ENCODE peak calls at places on chromosomes 16 and 17, in five cellular contexts. D is body of pancreas, R is testis, G is dorsolateral prefrontal cortex, F is transverse colon. U is an unnamed sample.

GRCh38 chr17:53470626-53471025 is 352.1 kb upstream of the KIF2B start:
- DNase-seq in R (no peak), D (no peak), F (no peak), G (no peak), U (no peak)

GRCh38 chr17:31609331-31609730 is 217.9 kb downstream of the RAB11FIP4 start:
- DNase-seq in F (no peak), R (no peak), G (no peak), D (no peak), U (peak; percentile 27)

GRCh38 chr17:38905375-38905774 is 20.0 kb upstream of the LASP1NB start:
- DNase-seq in R (no peak), G (no peak), D (no peak), F (no peak), U (no peak)

GRCh38 chr16:23249830-23250229 is 52.3 kb upstream of the SCNN1B start:
- DNase-seq in G (no peak), R (no peak), F (no peak), D (no peak), U (no peak)

GRCh38 chr17:56486732-56487131 is 106.8 kb upstream of the NOG start:
- DNase-seq in F (no peak), D (no peak), R (no peak), G (no peak), U (no peak)

GRCh38 chr16:860891-861290 is 60.4 kb upstream of the GNG13 start:
- DNase-seq in D (no peak), G (no peak), F (no peak), R (no peak), U (no peak)

GRCh38 chr17:45184144-45184543 is 22.5 kb downstream of the HEXIM2 start:
- DNase-seq in D (no peak), G (no peak), R (no peak), F (no peak), U (no peak)

GRCh38 chr17:6502142-6502541 is 54.2 kb downstream of the PITPNM3 start:
- DNase-seq in F (no peak), D (no peak), R (no peak), G (no peak), U (no peak)

GRCh38 chr17:19757536-19758180 is 9.6 kb upstream of the ALDH3A1 start:
- DNase-seq in F (no peak), D (no peak), G (no peak), R (no peak), U (no peak)

GRCh38 chr16:68995011-68995504 is 110.4 kb upstream of the HAS3 start:
- DNase-seq in R (peak; percentile 28), F (no peak), G (no peak), D (peak; percentile 33), U (no peak)

GRCh38 chr16:28041615-28042014 is 21.9 kb downstream of the GSG1L start:
- DNase-seq in D (no peak), G (no peak), R (no peak), F (no peak), U (no peak)

GRCh38 chr17:81514735-81515529 is 2.3 kb upstream of the ACTG1 start:
- DNase-seq in G (no peak), D (peak; percentile 80), F (peak; percentile 90), R (peak; percentile 83), U (peak; percentile 82)

GRCh38 chr16:3171855-3172593 is 16.0 kb upstream of the OR1F1 start:
- DNase-seq in G (no peak), D (no peak), F (no peak), R (no peak), U (no peak)

GRCh38 chr17:74130276-74130675 is 73.2 kb upstream of the RPL38 start:
- DNase-seq in F (no peak), R (no peak), G (no peak), D (no peak), U (no peak)

GRCh38 chr17:17177186-17177585 is 28.9 kb downstream of the PLD6 start:
- DNase-seq in R (no peak), F (no peak), D (no peak), G (no peak), U (no peak)

GRCh38 chr16:11133344-11133921 is 122.6 kb downstream of the SOCS1 start:
- DNase-seq in F (peak; percentile 60), G (no peak), R (peak; percentile 69), D (peak; percentile 89), U (peak; percentile 97)

GRCh38 chr17:75036643-75037268 is 10.0 kb downstream of the ATP5PD start:
- DNase-seq in G (peak; percentile 76), D (peak; percentile 78), R (peak; percentile 84), F (peak; percentile 90), U (peak; percentile 94)

GRCh38 chr17:1486802-1487695 is 5.4 kb downstream of the MYO1C start:
- DNase-seq in F (peak; percentile 95), D (peak; percentile 66), G (no peak), R (peak; percentile 86), U (peak; percentile 86)

GRCh38 chr16:13873835-13874438 is 46.0 kb upstream of the ERCC4 start:
- DNase-seq in D (no peak), F (no peak), R (no peak), G (no peak), U (no peak)

GRCh38 chr17:6667516-6667915 is 16.0 kb downstream of the C17orf100 start:
- DNase-seq in D (no peak), R (no peak), G (no peak), F (no peak), U (no peak)

GRCh38 chr17:67558740-67559380 is 158.9 kb upstream of the NOL11 start:
- DNase-seq in R (no peak), F (no peak), G (no peak), D (peak; percentile 54), U (no peak)

GRCh38 chr17:55690105-55690508 is 32.6 kb downstream of the TMEM100 start:
- DNase-seq in R (no peak), G (no peak), F (no peak), D (peak; percentile 11), U (no peak)

GRCh38 chr17:58986005-58986404 is 120.7 kb downstream of the TRIM37 start:
- DNase-seq in G (no peak), F (no peak), R (no peak), D (no peak), U (no peak)

GRCh38 chr16:31350275-31351005 is 4.5 kb upstream of the ITGAX start:
- DNase-seq in F (no peak), D (peak; percentile 67), G (peak; percentile 39), R (peak; percentile 28), U (no peak)

GRCh38 chr16:31347445-31347844 is 7.5 kb upstream of the ITGAX start:
- DNase-seq in F (no peak), G (peak; percentile 1), R (no peak), D (no peak), U (no peak)

GRCh38 chr16:31348578-31348977 is 6.4 kb upstream of the ITGAX start:
- DNase-seq in R (no peak), F (no peak), D (no peak), G (peak; percentile 2), U (no peak)

DNA sequence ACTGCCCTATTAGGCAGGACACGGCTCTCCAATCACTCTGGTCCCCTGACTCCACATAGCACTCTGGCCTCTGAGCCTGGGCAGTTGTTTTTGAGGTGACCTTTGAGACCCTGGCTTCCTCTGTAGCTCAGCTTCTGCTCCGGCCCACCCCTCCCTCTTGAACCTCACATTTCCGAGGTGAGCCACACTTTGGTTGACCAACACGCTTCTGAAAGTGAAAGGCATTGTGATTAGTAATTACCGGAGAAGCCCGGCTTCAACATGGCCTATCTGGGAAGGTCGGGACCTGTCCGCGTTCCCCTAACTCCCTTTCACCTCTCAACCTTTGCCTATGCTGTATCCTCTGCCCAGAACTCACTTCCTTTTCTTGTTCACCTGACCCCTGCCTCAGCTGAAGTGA is 10.3 kb upstream of the ITGAX start:
- DNase-seq in F (no peak), R (peak; percentile 7), G (peak; percentile 6), D (no peak), U (no peak)
- H3K27ac ChIP-seq in F (no peak overlapping the region), R (no peak overlapping the region), G (no peak overlapping the region), D (no peak overlapping the region), U (no peak overlapping the region)

GRCh38 chr17:40520991-40521453 is 19.6 kb upstream of the TNS4 start:
- DNase-seq in D (no peak), F (no peak), R (no peak), G (peak; percentile 10), U (no peak)
- H3K27ac ChIP-seq in D (no peak overlapping the region), F (no peak overlapping the region), R (no peak overlapping the region), G (no peak overlapping the region), U (no peak overlapping the region)

GRCh38 chr16:85306793-85307551 is 194.7 kb upstream of the CIBAR2 start:
- DNase-seq in G (no peak), R (no peak), F (no peak), D (no peak), U (peak; percentile 36)
- H3K27ac ChIP-seq in G (no peak overlapping the region), R (peak overlapping the region; percentile 41), F (peak overlapping the region; percentile 10), D (peak overlapping the region; percentile 39), U (peak overlapping the region; percentile 87)

GRCh38 chr16:87360862-87361610 is 22.5 kb downstream of the FBXO31 start:
- DNase-seq in F (no peak), G (no peak), D (no peak), R (no peak), U (no peak)
- H3K27ac ChIP-seq in F (no peak overlapping the region), G (no peak overlapping the region), D (no peak overlapping the region), R (no peak overlapping the region), U (no peak overlapping the region)

GRCh38 chr17:35160354-35161201 is 13.0 kb downstream of the UNC45B start:
- DNase-seq in R (no peak), D (no peak), G (no peak), F (no peak), U (no peak)

GRCh38 chr17:35163886-35164285 is 16.3 kb downstream of the UNC45B start:
- DNase-seq in D (no peak), F (no peak), R (peak; percentile 25), G (no peak), U (no peak)

GRCh38 chr17:35164716-35165115 is 17.1 kb downstream of the UNC45B start:
- DNase-seq in G (no peak), F (no peak), R (no peak), D (no peak), U (no peak)

GRCh38 chr17:35161281-35161761 is 13.7 kb downstream of the UNC45B start:
- DNase-seq in F (no peak), D (no peak), G (no peak), R (no peak), U (no peak)

GRCh38 chr17:35162755-35163154 is 15.1 kb downstream of the UNC45B start:
- DNase-seq in D (no peak), F (no peak), R (no peak), G (no peak), U (no peak)
- H3K27ac ChIP-seq in D (no peak overlapping the region), F (no peak overlapping the region), R (no peak overlapping the region), G (no peak overlapping the region), U (no peak overlapping the region)

GRCh38 chr17:37774508-37774907 is 29.6 kb upstream of the HNF1B start:
- DNase-seq in F (peak; percentile 29), G (no peak), R (no peak), D (no peak), U (no peak)
- H3K27ac ChIP-seq in F (no peak overlapping the region), G (no peak overlapping the region), R (no peak overlapping the region), D (no peak overlapping the region), U (no peak overlapping the region)

DNA sequence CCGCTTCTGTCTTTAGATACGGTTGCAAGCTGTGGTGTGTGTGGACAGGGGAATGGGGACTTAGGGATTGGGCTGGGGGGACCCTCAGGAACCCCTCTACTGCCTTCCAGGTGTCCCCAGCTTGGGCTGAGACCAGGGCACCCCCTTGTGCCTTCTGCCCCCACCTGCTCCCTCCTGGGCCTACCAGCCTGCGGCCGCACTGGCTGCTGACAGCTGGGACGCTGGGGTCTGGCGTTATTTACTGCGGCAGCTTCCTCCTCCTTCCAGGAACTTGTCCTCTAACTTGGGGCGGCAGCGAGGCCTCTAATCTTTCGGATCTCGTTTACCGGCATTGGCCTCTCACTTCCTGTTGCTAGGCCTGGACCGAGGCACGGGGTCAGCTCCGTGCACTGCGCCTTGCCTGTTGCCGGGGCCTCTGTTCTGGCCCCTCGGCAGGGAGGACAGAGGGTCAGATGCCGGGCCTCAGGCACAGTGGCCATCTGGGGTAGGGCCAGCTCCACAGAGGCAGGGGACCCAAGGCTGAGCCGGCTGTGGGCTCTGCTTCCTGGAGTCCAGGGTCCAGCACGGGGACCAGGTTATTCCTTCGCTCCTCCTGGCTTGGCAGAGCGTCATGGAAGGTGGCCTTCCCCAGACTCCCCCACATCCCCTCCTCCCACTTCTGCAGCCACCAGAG is 31.8 kb downstream of the TMEM235 start:
- DNase-seq in G (no peak), D (peak; percentile 58), F (peak; percentile 50), R (no peak), U (no peak)
- H3K27ac ChIP-seq in G (no peak overlapping the region), D (no peak overlapping the region), F (peak overlapping the region; percentile 5), R (no peak overlapping the region), U (no peak overlapping the region)

U was measured in thyroid gland.